ENCODE peak calls at places on chromosomes 6 and 20, in four cellular contexts. D is small intestine; N is cardiac fibroblast; R is CD8-positive, alpha-beta T cell. L is an unnamed sample.

GRCh38 chr6:134446228-134446848 is 128.4 kb upstream of the SGK1 start:
- DNase-seq in N (peak), D (no peak), R (no peak), L (no peak)

GRCh38 chr6:55069132-55069781 is 105.1 kb upstream of the HCRTR2 start:
- DNase-seq in N (peak), R (no peak), D (peak), L (no peak)

GRCh38 chr6:79878142-79878748 is 69.1 kb downstream of the ELOVL4 start:
- DNase-seq in R (no peak), D (no peak), N (no peak), L (peak)

GRCh38 chr6:166618866-166619761 is 7.9 kb downstream of the RPS6KA2 start:
- DNase-seq in R (no peak), D (no peak), N (peak), L (no peak)

GRCh38 chr20:62938105-62938888 is at the start of gene GID8:
- DNase-seq in D (peak), N (peak), R (no peak), L (no peak)

GRCh38 chr6:79257381-79258205 is 23.1 kb upstream of the HMGN3 start:
- DNase-seq in N (peak), R (no peak), D (no peak), L (no peak)

GRCh38 chr20:58459058-58459743 is 56.0 kb downstream of the APCDD1L start:
- DNase-seq in R (no peak), N (no peak), D (no peak), L (no peak)

GRCh38 chr6:117615981-117616961 is 14.0 kb upstream of the GOPC start:
- DNase-seq in R (peak), N (peak), D (no peak), L (no peak)

GRCh38 chr6:6565069-6565468 is 23.5 kb upstream of the LY86 start:
- DNase-seq in R (no peak), N (no peak), D (no peak), L (no peak)

GRCh38 chr6:121055572-121056163 is 278.6 kb downstream of the TBC1D32 start:
- DNase-seq in D (peak), R (no peak), N (peak), L (no peak)

GRCh38 chr6:41153451-41153850 is 696 bp downstream of the TREML1 start:
- DNase-seq in N (no peak), R (no peak), D (no peak), L (no peak)

GRCh38 chr6:90103056-90103793 is 193.4 kb downstream of the BACH2 start:
- DNase-seq in D (no peak), R (no peak), N (no peak), L (no peak)

GRCh38 chr6:27333642-27334040 is 21.6 kb upstream of the POM121L2 start:
- DNase-seq in R (no peak), D (no peak), N (no peak), L (no peak)

GRCh38 chr6:13769655-13770053 is 44.7 kb downstream of the MCUR1 start:
- DNase-seq in R (no peak), D (no peak), N (no peak), L (no peak)

GRCh38 chr6:27297857-27298730 is 14.0 kb downstream of the POM121L2 start:
- DNase-seq in N (peak), R (no peak), D (no peak), L (no peak)

GRCh38 chr6:79438015-79438414 is 99.2 kb downstream of the LCA5 start:
- DNase-seq in N (peak), R (no peak), D (no peak), L (no peak)

GRCh38 chr20:51894619-51895018 is 92.3 kb upstream of the SALL4 start:
- DNase-seq in N (no peak), D (no peak), R (no peak), L (no peak)

GRCh38 chr6:52551483-52552277 is 25.2 kb downstream of the TRAM2 start:
- DNase-seq in D (peak), N (peak), R (no peak), L (peak)

GRCh38 chr6:130617658-130618057 is 209.5 kb upstream of the SMLR1 start:
- DNase-seq in N (no peak), D (no peak), R (no peak), L (no peak)

GRCh38 chr6:17589402-17590116 is 10.5 kb upstream of the FAM8A1 start:
- DNase-seq in D (peak), R (no peak), N (peak), L (no peak)

GRCh38 chr6:52560462-52560861 is 16.4 kb downstream of the TRAM2 start:
- DNase-seq in D (peak), N (peak), R (no peak), L (no peak)

GRCh38 chr20:31718952-31719643 is 3.6 kb downstream of the BCL2L1 start:
- DNase-seq in N (no peak), D (peak), R (no peak), L (peak)
- H3K4me3 ChIP-seq in N (no peak), D (peak), R (no peak), L (peak)

DNA sequence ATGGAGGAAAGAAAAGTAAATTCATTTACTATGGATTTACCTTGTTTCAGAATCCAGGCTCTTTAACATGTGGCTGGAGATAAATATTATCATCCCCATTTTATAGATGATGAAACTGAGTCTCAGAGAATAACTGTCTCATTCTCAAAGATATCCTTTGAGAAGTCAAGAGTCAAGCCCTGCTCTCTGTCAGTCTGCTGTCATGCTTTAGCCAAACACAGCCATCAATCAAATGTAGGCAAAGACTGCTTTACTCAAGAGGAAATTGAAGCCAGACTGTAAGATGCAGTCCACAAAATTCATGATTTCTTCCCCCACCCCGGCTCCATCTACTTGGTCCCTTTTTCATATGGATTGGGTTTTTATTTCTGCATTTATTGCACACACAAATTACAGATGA is 102.8 kb upstream of the TOP1 start:
- DNase-seq in D (no peak), N (no peak), R (no peak), L (no peak)
- H3K4me3 ChIP-seq in D (no peak), N (no peak), R (no peak), L (no peak)

DNA sequence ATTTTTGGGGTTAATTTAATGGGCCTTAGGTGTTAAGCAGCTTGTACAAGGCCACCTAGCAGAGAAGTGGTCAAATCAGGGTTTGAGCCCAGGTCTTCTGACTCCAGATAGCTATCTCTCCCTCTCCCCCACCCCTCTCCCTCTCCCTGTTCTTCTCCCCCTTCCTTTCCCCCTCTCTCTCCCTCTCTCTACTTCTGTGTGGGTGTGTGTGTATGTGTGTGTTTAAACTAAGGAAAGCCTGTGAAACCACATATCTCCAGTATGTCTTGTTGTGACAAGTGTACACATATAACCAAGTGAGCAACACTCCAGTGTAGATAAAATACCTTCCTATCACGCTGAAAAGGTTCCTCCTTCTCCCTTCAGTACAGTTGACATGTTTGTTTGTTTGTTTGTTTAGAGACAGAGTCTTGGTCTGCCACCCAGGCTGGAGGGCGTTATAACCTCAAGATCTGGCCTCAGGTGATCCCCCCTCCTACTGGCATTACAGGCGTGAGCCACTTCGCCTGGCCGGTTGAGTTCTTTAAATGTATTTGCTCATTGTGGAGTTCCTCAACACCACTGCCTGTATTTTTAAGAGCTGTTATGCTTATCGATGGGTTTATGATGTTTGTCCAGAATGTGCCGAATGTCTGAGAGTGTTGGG is 140.4 kb downstream of the JARID2 start:
- DNase-seq in R (no peak), D (no peak), N (no peak), L (no peak)
- H3K4me3 ChIP-seq in R (no peak), D (no peak), N (no peak), L (no peak)

DNA sequence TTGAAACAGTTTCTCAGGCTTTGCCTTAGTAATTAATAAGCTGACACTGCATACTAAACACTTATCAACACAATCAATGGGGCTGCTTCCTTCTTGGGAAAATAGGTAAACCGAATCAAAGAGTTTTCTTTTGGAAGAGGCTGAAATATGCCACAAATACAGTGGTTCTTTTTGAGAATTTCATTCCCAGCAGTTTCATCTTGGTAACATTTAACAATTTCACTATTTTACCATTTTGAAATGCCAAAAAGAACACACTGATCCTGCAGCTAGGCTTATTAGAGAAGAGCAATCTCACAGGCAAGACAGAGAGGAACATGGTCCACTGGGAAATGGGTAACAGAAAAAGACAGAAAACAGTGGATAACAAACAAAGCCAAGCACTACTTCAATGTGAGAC is 2.6 kb downstream of the CNR1 start:
- DNase-seq in D (no peak), R (no peak), N (no peak), L (no peak)
- H3K4me3 ChIP-seq in D (no peak), R (no peak), N (no peak), L (peak)

DNA sequence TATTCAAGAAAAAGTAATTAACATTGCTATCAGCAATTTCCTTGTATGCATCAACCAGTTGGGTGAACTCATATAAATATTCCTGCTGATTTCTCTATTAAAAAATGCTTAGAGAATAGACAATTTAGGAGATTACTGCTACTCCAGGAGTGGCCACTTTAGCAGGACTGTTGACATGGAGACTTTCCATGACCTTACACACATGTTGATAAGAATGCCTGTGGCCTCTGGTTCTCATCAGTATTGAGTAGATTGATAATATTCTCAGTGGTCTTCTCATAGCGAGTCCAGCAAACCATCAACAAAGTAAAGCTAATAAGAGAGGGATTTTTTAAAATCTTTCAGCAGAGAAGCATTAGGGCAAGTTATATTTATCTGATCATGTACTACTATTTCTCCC is 208.4 kb upstream of the MARCKS start:
- DNase-seq in N (no peak), D (no peak), R (no peak), L (no peak)
- H3K4me3 ChIP-seq in N (no peak), D (no peak), R (no peak), L (no peak)

DNA sequence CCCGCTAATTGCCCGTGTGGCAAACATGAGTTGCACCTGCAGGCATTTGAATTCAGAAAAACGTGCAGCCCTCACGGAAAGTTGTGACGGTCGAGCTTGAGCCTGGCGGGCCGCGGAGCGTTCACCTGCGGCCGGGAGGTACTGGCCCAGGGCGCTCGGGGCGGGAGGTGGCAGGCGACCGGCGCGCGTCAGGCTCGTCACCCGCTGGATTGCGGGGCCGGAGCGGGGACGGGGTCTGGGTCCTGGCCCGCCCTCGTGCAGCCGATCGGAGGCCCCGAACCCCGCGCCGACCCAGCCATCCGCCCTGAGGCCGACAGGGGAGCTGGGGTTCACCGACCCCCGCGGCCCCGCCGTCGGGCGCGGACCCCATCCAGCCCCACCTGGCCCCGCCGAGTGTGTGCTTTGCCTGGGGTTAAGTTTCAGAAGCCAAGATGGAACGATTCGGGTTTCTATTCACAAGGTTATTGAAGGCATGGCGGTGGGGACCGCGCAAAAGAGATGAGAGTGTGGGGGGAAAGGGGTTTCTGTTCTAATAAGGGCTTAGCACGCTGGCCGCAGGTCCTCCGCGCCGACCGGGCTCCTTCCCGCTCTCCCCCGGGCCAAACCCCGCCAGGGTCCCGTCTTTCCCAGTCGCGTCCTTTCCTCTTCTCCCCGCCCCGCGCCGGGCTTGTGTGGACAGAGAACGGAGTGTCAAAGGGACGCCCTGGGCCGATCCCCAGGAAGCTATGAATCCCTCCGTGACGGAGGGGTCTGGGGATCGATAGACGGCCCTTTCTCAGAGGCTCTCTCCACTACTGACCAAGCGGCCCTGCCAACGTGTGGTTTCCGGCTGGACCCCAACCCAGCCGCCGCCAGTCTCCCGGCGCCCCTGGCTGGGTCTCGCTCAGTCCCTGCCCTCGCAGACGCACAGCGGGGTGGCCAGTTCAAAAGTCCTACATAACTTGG is 1.6 kb upstream of the HEY2 start:
- DNase-seq in N (peak), D (peak), R (no peak), L (no peak)
- H3K4me3 ChIP-seq in N (peak), D (peak), R (peak), L (peak)

GRCh38 chr20:50286609-50287008 is 96.0 kb downstream of the CEBPB start:
- DNase-seq in N (peak), D (no peak), R (no peak), L (no peak)
- H3K4me3 ChIP-seq in N (no peak), D (no peak), R (no peak), L (peak)

DNA sequence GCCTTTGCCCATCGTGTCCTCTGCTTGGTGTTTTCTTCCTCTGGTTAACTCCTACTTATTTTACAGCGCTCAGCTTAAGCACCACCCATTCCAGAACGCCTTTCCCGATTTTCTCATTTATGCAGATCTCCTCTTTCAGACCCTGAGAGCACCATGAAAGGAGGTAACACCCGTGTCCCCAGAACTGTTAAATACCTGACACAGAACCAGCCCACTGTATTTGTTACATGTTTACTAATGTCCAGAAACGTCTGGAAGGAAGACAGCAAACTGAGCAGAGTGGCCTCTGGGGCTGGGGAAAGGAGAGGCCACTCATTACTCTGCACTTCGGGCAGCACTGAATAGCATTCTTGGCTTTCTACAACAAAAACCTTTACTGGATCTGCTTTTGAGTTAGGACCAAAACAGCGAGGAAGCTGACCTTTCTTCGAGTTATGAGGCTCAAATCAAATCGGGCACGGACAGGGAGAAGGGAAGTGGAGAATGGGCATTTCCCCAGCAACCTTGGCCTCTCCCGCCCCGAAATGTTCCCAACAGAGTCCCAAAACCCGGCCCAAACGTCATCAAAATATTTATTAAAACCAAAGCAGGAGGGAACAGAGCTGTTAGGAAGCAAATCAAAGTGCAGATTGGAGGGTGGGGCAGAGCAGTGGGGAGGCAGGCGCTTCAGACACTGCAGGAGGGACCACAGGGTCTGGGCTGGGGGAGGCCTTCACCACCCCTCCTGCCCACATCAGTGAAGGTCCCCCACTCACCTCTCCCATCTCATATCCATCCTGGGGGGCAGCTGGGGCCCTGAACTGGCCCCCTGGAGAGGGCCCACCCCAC is 1.1 kb upstream of the NECAB3 start:
- DNase-seq in N (no peak), D (peak), R (no peak), L (no peak)
- H3K4me3 ChIP-seq in N (peak), D (peak), R (no peak), L (peak)

GRCh38 chr20:49030954-49031619 is 15.0 kb upstream of the CSE1L start:
- DNase-seq in R (no peak), D (no peak), N (no peak), L (no peak)
- H3K4me3 ChIP-seq in R (no peak), D (no peak), N (no peak), L (no peak)

L was measured in breast epithelium.